ENCODE peak calls at places on chromosomes 2 and 18, in ten cellular contexts. V, I, D, N, C, B, E, F, O and P are unnamed samples. For H3K9me2, the result is how much of the 10 kb centered on the place peaks cover.

GRCh38 chr2:161030260-161031063 is 129.8 kb upstream of the TANK start:
- DNase-seq in V (peak), I (no peak), D (peak), N (no peak), C (peak), B (peak), E (no peak), F (no peak), O (no peak), P (no peak)

GRCh38 chr2:222445226-222445625 is 20.9 kb downstream of the SGPP2 start:
- DNase-seq in V (no peak), I (no peak), D (no peak), N (peak), C (no peak), B (no peak), E (no peak), F (no peak), O (no peak), P (no peak)

GRCh38 chr2:202847693-202848524 is 23.7 kb downstream of the ICA1L start:
- DNase-seq in V (no peak), I (no peak), D (no peak), N (no peak), C (no peak), B (no peak), E (peak), F (no peak), O (no peak), P (no peak)

GRCh38 chr2:232668805-232669444 is 28.2 kb upstream of the GIGYF2 start:
- DNase-seq in V (peak), I (peak), D (no peak), N (peak), C (peak), B (peak), E (no peak), F (no peak), O (peak), P (no peak)

GRCh38 chr18:46596119-46596518 is 60.9 kb downstream of the LOXHD1 start:
- DNase-seq in V (no peak), I (peak), D (no peak), N (no peak), C (no peak), B (no peak), E (no peak), F (no peak), O (no peak), P (no peak)

GRCh38 chr2:230814616-230815015 is 50.1 kb upstream of the ITM2C start:
- DNase-seq in V (peak), I (no peak), D (no peak), N (peak), C (peak), B (peak), E (peak), F (no peak), O (no peak), P (peak)

GRCh38 chr2:72973566-72974435 is 56.5 kb downstream of the EMX1 start:
- DNase-seq in V (peak), I (peak), D (peak), N (peak), C (peak), B (peak), E (peak), F (peak), O (peak), P (peak)

GRCh38 chr2:186576614-186577013 is 13.2 kb upstream of the ITGAV start:
- DNase-seq in V (no peak), I (no peak), D (no peak), N (no peak), C (peak), B (no peak), E (no peak), F (no peak), O (no peak), P (no peak)

GRCh38 chr2:181426687-181427086 is 30.5 kb upstream of the ITGA4 start:
- DNase-seq in V (no peak), I (no peak), D (no peak), N (no peak), C (no peak), B (no peak), E (no peak), F (no peak), O (no peak), P (no peak)

GRCh38 chr2:99867690-99868089 is 274.7 kb downstream of the AFF3 start:
- DNase-seq in V (no peak), I (no peak), D (no peak), N (no peak), C (no peak), B (peak), E (no peak), F (peak), O (no peak), P (no peak)

GRCh38 chr2:152613235-152613634 is 104.0 kb downstream of the PRPF40A start:
- DNase-seq in V (no peak), I (no peak), D (no peak), N (no peak), C (peak), B (peak), E (no peak), F (no peak), O (no peak), P (no peak)

GRCh38 chr2:152609174-152609573 is 108.1 kb downstream of the PRPF40A start:
- DNase-seq in V (no peak), I (no peak), D (no peak), N (no peak), C (no peak), B (no peak), E (no peak), F (no peak), O (no peak), P (no peak)

GRCh38 chr2:152615177-152615576 is 102.1 kb downstream of the PRPF40A start:
- DNase-seq in V (no peak), I (no peak), D (no peak), N (no peak), C (no peak), B (no peak), E (no peak), F (no peak), O (no peak), P (no peak)

GRCh38 chr2:152609699-152610098 is 107.6 kb downstream of the PRPF40A start:
- DNase-seq in V (no peak), I (no peak), D (no peak), N (no peak), C (no peak), B (no peak), E (no peak), F (no peak), O (no peak), P (no peak)

DNA sequence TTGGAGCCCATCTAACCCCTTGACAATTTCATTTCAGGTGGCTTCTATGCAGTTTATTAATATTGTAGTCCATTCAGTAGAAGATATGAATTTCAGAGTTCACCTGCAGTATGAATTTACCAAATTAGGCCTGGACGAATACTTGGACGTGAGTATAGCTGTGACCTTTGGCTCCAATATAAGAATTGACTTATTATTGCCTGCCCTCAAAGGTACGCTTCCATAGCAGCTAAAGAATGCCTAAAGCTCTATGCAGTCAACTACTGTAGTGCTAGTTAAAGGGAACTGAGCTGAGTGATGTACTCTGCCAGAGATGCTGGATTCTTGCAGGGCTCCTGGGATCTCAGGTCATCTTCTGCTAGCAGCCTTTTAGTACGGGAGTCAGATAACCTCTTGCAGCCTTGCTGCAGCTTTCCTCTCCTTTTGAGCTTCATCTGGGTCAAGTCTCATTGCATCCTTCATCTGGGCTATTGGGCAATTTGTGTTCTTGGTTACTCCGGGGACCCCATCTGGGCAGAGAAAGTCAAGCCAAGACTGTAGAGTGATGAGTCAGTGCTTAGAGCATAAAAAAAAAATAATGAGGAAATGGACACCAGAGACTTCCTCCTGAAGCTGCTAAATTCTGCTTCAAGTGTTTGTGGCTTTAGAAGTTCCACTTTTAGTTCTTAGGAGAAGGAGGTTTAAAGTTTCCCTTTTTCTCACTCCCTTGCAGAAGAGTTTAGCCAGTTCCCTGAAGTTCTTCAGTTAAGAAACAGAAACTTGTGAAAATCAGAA is 105.6 kb downstream of the PRPF40A start:
- DNase-seq in V (peak), I (peak), D (peak), N (no peak), C (peak), B (no peak), E (peak), F (no peak), O (no peak), P (peak)
- H3K4me3 ChIP-seq in V (no peak), I (no peak), D (no peak), N (no peak), C (no peak), B (no peak), E (peak), F (no peak), O (no peak), P (no peak)

DNA sequence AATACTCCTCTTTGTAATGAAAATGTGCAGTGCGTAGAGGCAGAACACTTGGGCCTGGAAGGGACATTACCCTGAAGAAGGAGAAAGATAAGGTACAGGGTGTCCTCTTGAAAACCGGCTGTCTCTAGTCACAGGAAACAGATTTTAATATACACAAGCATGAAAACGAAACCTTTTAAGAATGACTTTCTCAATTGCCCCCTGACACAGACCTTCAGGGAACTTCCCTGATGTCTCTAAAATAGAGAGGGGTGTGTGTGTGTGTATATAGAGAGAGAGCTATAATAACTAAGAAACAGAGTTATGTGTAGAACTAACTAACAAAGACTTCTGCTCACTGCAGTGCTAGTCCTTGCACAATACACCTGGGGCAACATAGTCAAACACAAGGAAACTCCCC is 780.0 kb downstream of the CNTNAP5 start:
- DNase-seq in V (no peak), I (peak), D (no peak), N (no peak), C (no peak), B (no peak), E (no peak), F (no peak), O (no peak), P (no peak)
- H3K9me2 ChIP-seq in V (under half), I (under half), D (under half), N (under half), C (under half), B (under half), E (under half), F (under half), O (under half), P (under half)

DNA sequence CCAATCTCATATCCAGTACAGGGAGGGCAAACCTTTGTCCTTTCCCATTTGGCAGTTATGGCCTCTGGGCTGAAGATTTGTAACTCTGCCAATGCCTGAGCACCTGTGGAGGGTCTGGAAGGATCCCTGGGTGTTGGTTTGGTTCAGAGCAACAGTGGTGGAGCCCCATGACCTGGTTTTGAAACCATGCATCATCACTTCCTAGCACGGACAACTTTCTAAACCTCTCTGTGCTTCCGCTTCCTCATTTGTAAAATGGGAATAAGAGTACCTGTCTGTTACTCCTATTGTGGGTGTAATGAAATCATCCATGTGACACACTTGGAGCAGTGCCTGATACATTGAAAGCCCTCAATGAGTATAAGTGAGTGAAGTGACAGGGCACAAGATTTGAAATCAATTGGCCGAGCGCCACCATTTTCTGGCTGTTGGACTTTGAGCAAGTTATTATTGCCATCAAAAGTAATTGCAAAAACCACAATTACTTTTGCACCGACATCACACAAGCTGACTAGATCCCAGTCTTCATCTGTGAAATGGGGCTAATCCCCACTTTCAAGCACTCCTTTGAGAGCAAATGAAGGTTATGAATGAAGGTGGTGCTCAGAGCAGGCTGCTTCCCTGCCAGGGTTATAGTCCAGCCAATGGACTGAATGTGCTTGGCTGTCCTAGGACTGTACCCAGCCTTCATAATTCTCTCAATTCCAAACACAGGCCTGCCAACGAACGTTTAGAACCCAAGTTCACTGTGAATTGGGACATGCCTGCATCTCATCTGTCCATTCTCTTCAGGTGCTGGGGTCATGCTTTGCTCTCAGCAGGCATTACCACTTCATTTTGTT is 28.0 kb upstream of the ICOS start:
- DNase-seq in V (no peak), I (no peak), D (no peak), N (no peak), C (no peak), B (no peak), E (no peak), F (no peak), O (no peak), P (no peak)
- H3K4me3 ChIP-seq in V (no peak), I (peak), D (no peak), N (no peak), C (peak), B (no peak), E (no peak), F (no peak), O (no peak), P (no peak)

GRCh38 chr2:197809064-197809463 is 4.7 kb downstream of the PLCL1 start:
- DNase-seq in V (no peak), I (no peak), D (no peak), N (no peak), C (no peak), B (no peak), E (no peak), F (no peak), O (no peak), P (no peak)
- H3K9me2 ChIP-seq in V (under half), I (under half), D (under half), N (under half), C (under half), B (under half), E (under half), F (under half), O (under half), P (under half)

GRCh38 chr2:239472220-239472775 is 71.5 kb upstream of the HDAC4 start:
- DNase-seq in V (no peak), I (no peak), D (no peak), N (no peak), C (no peak), B (no peak), E (no peak), F (no peak), O (no peak), P (no peak)
- H3K4me3 ChIP-seq in V (no peak), I (no peak), D (no peak), N (no peak), C (no peak), B (no peak), E (no peak), F (no peak), O (no peak), P (no peak)

GRCh38 chr2:33903701-33904100 is 304.6 kb upstream of the FAM98A start:
- DNase-seq in V (no peak), I (no peak), D (no peak), N (no peak), C (no peak), B (no peak), E (no peak), F (no peak), O (no peak), P (no peak)
- H3K9me2 ChIP-seq in V (under half), I (under half), D (under half), N (under half), C (under half), B (under half), E (under half), F (under half), O (under half), P (under half)

DNA sequence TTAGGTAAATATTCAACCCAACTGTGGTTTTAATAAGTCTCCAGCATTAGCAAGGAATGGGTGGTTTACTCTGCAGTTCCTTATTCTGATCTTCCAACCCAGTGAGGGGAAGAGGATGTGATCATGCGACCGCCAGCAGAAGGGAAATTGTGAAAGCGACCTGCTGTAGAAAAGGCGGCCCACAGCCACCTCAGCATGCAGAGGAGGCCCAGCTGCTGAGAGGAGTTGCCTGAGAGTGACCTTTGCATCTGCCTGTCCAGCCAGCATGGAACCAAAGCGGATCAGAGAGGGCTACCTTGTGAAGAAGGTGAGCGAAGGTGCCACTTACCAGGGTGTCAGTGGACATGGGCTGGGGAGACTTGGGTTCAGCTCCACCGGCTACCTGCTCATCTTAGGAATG is at the start of gene PLEK:
- DNase-seq in V (no peak), I (peak), D (no peak), N (no peak), C (no peak), B (no peak), E (peak), F (no peak), O (no peak), P (peak)
- H3K4me3 ChIP-seq in V (no peak), I (peak), D (no peak), N (no peak), C (no peak), B (no peak), E (peak), F (no peak), O (no peak), P (peak)